ENCODE peak calls at places on chromosomes 5 and 9, in five cellular contexts. Z is HCT116, H is pancreas, L is A549, B is H9. W is an unnamed sample.

GRCh38 chr5:125829349-125829748 is 593.9 kb upstream of the GRAMD2B start:
- DNase-seq in Z (no peak), H (no peak), L (no peak), B (no peak), W (no peak)

GRCh38 chr5:96942078-96942477 is 6.2 kb downstream of the LNPEP start:
- DNase-seq in L (no peak), B (no peak), H (no peak), Z (no peak), W (no peak)

GRCh38 chr9:95494022-95494415 is 22.8 kb downstream of the PTCH1 start:
- DNase-seq in H (no peak), B (no peak), L (no peak), Z (no peak), W (no peak)

GRCh38 chr9:99253134-99253533 is 31.1 kb downstream of the SEC61B start:
- DNase-seq in H (no peak), B (no peak), Z (no peak), L (no peak), W (no peak)

GRCh38 chr9:133151041-133151440 is 12.7 kb downstream of the GBGT1 start:
- DNase-seq in Z (no peak), L (no peak), B (no peak), H (no peak), W (no peak)

GRCh38 chr5:140821375-140822280 is at the start of gene PCDHA5:
- DNase-seq in B (no peak), L (peak; percentile 73), Z (no peak), H (peak; percentile 62), W (no peak)

GRCh38 chr9:3241290-3241689 is 284.5 kb downstream of the RFX3 start:
- DNase-seq in H (no peak), L (no peak), B (peak; percentile 32), Z (no peak), W (no peak)

GRCh38 chr9:127805620-127806019 is 2.9 kb downstream of the FPGS start:
- DNase-seq in Z (peak; percentile 47), L (peak; percentile 71), B (peak; percentile 88), H (no peak), W (no peak)

GRCh38 chr5:72134226-72134625 is 27.0 kb downstream of the MAP1B start:
- DNase-seq in B (no peak), L (no peak), Z (no peak), H (no peak), W (no peak)

GRCh38 chr9:12785251-12785880 is 10.5 kb downstream of the LURAP1L start:
- DNase-seq in B (no peak), L (peak; percentile 86), H (no peak), Z (peak; percentile 60), W (no peak)

GRCh38 chr9:12415361-12415760 is 277.8 kb upstream of the TYRP1 start:
- DNase-seq in Z (no peak), H (no peak), B (no peak), L (no peak), W (no peak)

GRCh38 chr9:86546712-86547111 is 192.5 kb upstream of the TUT7 start:
- DNase-seq in Z (no peak), B (no peak), H (no peak), L (no peak), W (peak; percentile 13)

GRCh38 chr9:23822331-23823169 is 3.5 kb downstream of the ELAVL2 start:
- DNase-seq in H (no peak), Z (no peak), L (no peak), B (peak; percentile 71), W (no peak)

GRCh38 chr9:19999491-20000057 is 210.7 kb upstream of the SLC24A2 start:
- DNase-seq in B (no peak), L (no peak), H (no peak), Z (peak; percentile 49), W (no peak)

GRCh38 chr9:91733006-91733624 is 216.9 kb downstream of the ROR2 start:
- DNase-seq in H (no peak), L (no peak), B (no peak), Z (no peak), W (no peak)

GRCh38 chr9:101462558-101462957 is 27.0 kb upstream of the ALDOB start:
- DNase-seq in H (no peak), Z (no peak), L (no peak), B (peak; percentile 59), W (no peak)

GRCh38 chr5:59813761-59814562 is 79.6 kb downstream of the PDE4D start:
- DNase-seq in L (peak; percentile 80), H (no peak), Z (peak; percentile 51), B (no peak), W (no peak)

GRCh38 chr5:41161271-41161670 is 52.1 kb downstream of the C6 start:
- DNase-seq in L (no peak), B (no peak), Z (no peak), H (no peak), W (no peak)

GRCh38 chr9:120965344-120966004 is 38.9 kb upstream of the TRAF1 start:
- DNase-seq in L (no peak), Z (no peak), B (peak; percentile 53), H (no peak), W (no peak)

GRCh38 chr5:179769796-179770195 is 24.0 kb upstream of the LTC4S start:
- DNase-seq in H (no peak), B (no peak), L (no peak), Z (no peak), W (no peak)

GRCh38 chr5:179766021-179766725 is 27.6 kb upstream of the LTC4S start:
- DNase-seq in B (no peak), H (no peak), Z (no peak), L (no peak), W (no peak)

GRCh38 chr5:179769276-179769675 is 24.5 kb upstream of the LTC4S start:
- DNase-seq in Z (no peak), H (no peak), B (no peak), L (no peak), W (no peak)

GRCh38 chr5:179766726-179767455 is 26.9 kb upstream of the LTC4S start:
- DNase-seq in Z (no peak), B (no peak), H (no peak), L (no peak), W (no peak)

DNA sequence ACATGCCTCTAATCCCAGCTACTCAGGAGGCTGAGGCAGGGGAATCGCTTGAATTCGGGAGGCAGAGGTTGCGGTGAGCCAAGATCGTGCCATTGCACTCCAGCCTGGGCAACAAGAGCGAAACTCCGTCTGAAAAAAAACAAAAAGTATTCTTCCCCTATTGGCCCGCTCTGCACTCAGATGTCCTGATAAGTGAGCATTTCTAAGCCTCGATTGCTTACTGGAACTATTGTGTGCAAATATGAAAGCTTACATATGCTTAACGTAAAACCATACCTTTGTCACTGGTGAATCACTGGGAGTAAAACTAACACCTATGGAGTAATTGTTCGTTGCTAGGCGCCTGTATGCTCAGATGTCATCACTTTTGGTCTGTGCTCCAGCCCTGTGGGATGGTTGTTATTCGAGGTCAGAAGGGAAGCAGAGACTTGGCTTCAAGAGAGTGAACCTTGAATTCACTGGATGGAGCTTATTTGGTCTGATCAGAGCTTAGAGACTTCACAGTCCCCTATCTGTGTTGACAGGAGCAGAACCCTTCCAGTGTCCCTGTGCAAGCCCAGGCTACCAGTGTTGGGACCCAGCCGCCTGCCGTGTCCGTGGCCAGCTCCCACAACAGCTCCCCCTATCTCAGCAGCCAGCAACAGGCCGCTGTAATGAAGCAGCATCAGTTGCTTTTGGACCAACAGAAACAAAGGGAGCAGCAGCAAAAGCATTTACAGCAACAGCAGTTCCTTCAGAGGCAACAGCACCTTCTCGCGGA is 25.3 kb upstream of the LTC4S start:
- DNase-seq in B (peak; percentile 64), L (no peak), Z (no peak), H (no peak), W (no peak)
- TF ChIP-seq CTCF in B (peak; percentile 63), L (peak; percentile 9), Z (no peak), H (no peak), W (peak; percentile 42)

DNA sequence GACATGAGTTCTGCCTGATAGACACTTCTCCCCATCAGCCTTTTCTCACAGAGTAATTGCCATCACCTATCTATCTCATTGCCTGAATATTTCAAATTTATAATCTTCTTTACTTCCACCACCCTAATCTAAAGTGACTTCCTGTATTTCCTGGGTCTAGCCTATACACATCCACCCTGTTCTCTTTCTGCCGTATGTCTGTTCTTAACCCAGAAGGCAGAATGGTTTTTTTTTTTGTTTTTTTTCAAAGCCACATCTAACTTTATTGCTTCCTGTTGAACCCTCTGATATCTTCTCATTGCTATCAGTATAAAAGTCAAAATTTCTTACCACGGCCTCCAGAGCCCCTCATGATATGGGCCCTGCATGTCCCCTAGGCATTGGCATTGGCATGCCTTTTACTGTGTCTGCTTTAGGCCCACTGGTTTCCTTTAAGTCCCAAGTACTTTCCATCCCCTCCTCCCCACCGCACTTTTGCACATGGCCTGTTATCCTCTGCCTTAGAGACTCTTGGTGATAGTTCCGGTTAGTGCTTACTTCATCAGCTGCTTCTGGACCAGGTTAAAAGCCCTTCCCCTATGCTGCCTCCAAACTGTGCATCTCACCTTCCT is 159.9 kb downstream of the MAN2A1 start:
- DNase-seq in L (no peak), B (no peak), Z (no peak), H (no peak), W (no peak)
- H3K4me1 ChIP-seq in L (no peaks in the 10 kb centered on the region), B (no peaks in the 10 kb centered on the region), Z (no peaks in the 10 kb centered on the region), H (no peaks in the 10 kb centered on the region), W (no peaks in the 10 kb centered on the region)

GRCh38 chr5:157384971-157385709 is 74.9 kb upstream of the NIPAL4 start:
- DNase-seq in H (no peak), Z (no peak), B (no peak), L (peak; percentile 93), W (peak; percentile 65)
- TF ChIP-seq CTCF in H (no peak), Z (no peak), B (no peak), L (no peak), W (no peak)

GRCh38 chr9:136539427-136540412 is 6.1 kb downstream of the NOTCH1 start:
- DNase-seq in L (no peak), H (peak; percentile 86), Z (peak; percentile 89), B (peak; percentile 88), W (peak; percentile 97)
- H3K4me1 ChIP-seq in L (peaks cover 16% of the 10 kb centered on the region), H (peaks cover 29% of the 10 kb centered on the region), Z (peaks cover 32% of the 10 kb centered on the region), B (no peaks in the 10 kb centered on the region), W (peaks cover 94% of the 10 kb centered on the region)

GRCh38 chr5:150286820-150287219 is 2.8 kb downstream of the CAMK2A start:
- DNase-seq in Z (peak; percentile 35), H (peak; percentile 48), B (peak; percentile 81), L (peak; percentile 57), W (no peak)
- TF ChIP-seq CTCF in Z (peak; percentile 83), H (peak; percentile 30), B (peak; percentile 78), L (peak; percentile 20), W (peak; percentile 32)

DNA sequence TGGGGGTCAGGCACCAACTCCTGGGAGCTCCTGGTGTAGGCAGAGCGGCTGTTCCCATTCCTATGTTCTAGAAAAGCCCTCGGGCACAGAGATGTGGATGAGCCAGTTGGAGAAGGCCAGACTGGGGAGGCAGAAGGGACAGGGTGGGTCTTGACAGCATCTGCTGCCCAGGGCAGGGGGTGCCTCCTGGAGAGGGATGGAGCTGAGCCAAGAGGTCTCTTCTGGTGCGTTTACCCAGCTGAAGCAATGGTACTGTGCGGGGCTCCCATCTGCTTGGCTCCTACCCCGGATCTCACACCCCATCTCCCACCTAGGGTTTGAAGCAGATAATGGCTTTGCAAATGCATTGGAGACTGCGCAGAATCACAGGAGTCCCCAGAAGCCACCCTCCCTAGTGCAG is 41.3 kb downstream of the SHB start:
- DNase-seq in B (no peak), Z (no peak), L (no peak), H (no peak), W (no peak)
- H3K4me1 ChIP-seq in B (peaks cover 25% of the 10 kb centered on the region), Z (peaks cover 67% of the 10 kb centered on the region), L (peaks cover 96% of the 10 kb centered on the region), H (peaks cover 50% of the 10 kb centered on the region), W (peaks cover 54% of the 10 kb centered on the region)

W was measured in heart right ventricle.